ENCODE peak calls at places on chromosome 6, in six cellular contexts. A is IMR-90, Z is cardiac muscle cell, F is epithelial cell of esophagus, D is A549, W is heart right ventricle. U is an unnamed sample.

GRCh38 chr6:75158176-75158575 is 47.7 kb downstream of the COL12A1 start:
- DNase-seq in D (no peak), A (no peak), F (no peak), Z (no peak), W (no peak), U (no peak)

GRCh38 chr6:36786055-36786675 is 53.1 kb downstream of the CPNE5 start:
- DNase-seq in D (no peak), W (no peak), F (no peak), A (peak), Z (no peak), U (no peak)

GRCh38 chr6:88164061-88164460 is 2.1 kb downstream of the CNR1 start:
- DNase-seq in F (no peak), Z (no peak), D (no peak), A (no peak), W (no peak), U (peak)

GRCh38 chr6:82240191-82240590 is 7.4 kb downstream of the IBTK start:
- DNase-seq in Z (no peak), D (no peak), A (no peak), F (no peak), W (no peak), U (no peak)

GRCh38 chr6:35425284-35425683 is 26.9 kb upstream of the FANCE start:
- DNase-seq in W (no peak), F (peak), Z (no peak), A (peak), D (no peak), U (no peak)

GRCh38 chr6:2989332-2990178 is 10.1 kb upstream of the NQO2 start:
- DNase-seq in F (peak), Z (peak), W (peak), D (peak), A (peak), U (peak)

GRCh38 chr6:28978959-28979561 is 26.1 kb downstream of the ZNF311 start:
- DNase-seq in D (no peak), Z (no peak), F (no peak), W (no peak), A (no peak), U (no peak)

GRCh38 chr6:130923350-130923749 is 96.1 kb downstream of the SMLR1 start:
- DNase-seq in D (no peak), A (no peak), Z (no peak), F (no peak), W (no peak), U (no peak)

GRCh38 chr6:89792881-89793280 is 26.7 kb downstream of the MDN1 start:
- DNase-seq in D (peak), Z (peak), F (peak), A (peak), W (no peak), U (peak)

GRCh38 chr6:169950558-169950957 is 199.1 kb downstream of the ERMARD start:
- DNase-seq in Z (no peak), F (peak), D (peak), W (no peak), A (no peak), U (no peak)

GRCh38 chr6:15442467-15442866 is 196.6 kb downstream of the JARID2 start:
- DNase-seq in F (no peak), Z (no peak), W (no peak), D (no peak), A (no peak), U (no peak)

GRCh38 chr6:15447546-15448232 is 201.8 kb downstream of the JARID2 start:
- DNase-seq in F (no peak), D (no peak), Z (no peak), W (no peak), A (no peak), U (no peak)

GRCh38 chr6:15443119-15443518 is 197.2 kb downstream of the JARID2 start:
- DNase-seq in W (no peak), A (peak), D (peak), F (peak), Z (no peak), U (no peak)

GRCh38 chr6:15444081-15444731 is 198.3 kb downstream of the JARID2 start:
- DNase-seq in A (peak), Z (no peak), W (no peak), F (no peak), D (no peak), U (no peak)

DNA sequence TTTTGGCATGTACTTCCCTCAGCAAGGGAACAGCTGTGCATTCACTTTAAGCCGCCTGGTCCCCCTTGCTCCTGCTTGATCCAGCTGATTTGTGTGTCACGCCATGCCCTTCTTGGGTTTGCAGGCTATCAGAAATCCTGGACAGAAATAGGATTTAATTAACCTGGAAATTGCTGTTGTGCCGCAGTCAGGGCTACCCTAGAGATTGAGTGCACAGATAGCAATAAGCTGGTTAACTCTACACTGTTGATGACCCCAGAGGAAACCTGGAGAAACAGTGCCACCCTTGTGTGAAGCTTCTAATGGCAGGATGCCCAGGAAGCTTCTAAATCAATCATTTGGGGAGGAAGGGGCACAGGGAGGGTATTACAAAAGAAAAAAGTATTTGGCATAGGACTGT is 199.0 kb downstream of the JARID2 start:
- DNase-seq in Z (no peak), A (no peak), W (no peak), F (no peak), D (no peak), U (no peak)
- TF ChIP-seq CTCF in Z (no peak), A (no peak), W (no peak), F (no peak), D (peak), U (no peak)

DNA sequence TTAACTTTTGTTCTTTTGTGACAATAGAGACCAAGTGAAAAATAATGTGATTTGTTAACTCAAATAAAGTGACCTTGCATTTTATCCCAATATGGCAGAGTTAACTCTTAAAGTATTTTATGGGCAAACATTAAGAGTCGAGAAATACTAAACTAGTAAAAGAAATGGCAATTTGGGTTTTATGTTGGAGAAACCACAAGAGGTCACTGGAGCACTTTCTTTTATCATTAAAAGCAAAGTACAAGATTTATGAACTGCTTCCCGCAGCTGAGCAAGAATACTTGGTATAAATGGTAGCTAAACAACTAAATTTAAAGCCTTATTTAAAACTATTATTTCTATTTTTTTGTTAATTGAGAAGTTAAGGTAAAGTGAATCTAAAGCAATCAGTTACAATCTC is 33.5 kb upstream of the MCM9 start:
- DNase-seq in Z (peak), A (peak), W (peak), D (peak), F (peak), U (no peak)
- TF ChIP-seq CTCF in Z (peak), A (peak), W (peak), D (peak), F (peak), U (peak)

DNA sequence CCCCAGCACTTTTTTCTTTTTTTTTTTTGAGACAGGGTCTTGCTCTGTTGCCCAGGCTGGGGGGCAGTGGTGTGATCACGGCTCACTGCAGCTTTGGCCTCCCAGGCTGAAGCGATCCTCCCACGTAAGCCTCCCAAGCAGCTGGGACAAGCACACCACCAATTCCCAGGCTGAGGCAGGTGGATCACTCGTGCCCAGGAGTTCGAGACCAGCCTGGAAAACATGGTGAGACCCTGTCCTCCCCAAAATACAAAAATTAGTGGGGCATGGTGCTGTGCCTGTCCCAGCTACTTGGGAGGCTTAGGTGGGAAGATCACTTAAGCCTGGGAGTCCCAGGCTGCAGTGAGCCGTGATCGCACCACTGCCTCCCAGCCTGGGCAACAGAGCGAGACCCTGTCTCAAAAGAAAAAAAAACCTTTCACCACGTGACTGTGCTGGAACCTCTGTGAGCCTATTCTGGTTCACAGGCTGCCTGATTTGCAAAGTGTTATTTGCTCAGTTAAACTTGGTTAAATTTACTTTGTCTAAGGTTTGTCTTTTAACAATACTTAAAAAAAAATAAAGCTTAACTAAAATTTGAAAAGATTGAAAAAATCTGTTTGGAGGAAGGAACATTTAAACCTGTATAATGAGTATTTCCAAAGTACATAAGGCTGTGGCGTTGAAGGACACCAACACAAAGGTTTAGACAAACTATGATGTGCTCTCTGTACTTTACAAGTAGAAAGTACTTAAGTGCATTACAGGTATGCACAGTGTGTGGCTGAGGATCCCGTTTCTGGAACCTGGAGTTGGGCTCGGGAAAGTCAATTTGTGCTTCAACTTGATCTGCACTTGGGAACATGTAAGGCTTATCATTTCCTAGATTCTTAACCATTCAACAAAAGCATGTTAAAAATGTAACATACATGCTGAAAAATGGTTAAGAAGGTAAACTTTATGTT is 55.0 kb downstream of the PPP1R3G start:
- DNase-seq in Z (no peak), A (no peak), W (no peak), D (no peak), F (no peak), U (no peak)
- TF ChIP-seq CTCF in Z (no peak), A (no peak), W (no peak), D (no peak), F (no peak), U (no peak)

GRCh38 chr6:16168858-16169257 is 40.0 kb downstream of the MYLIP start:
- DNase-seq in A (peak), F (no peak), W (no peak), D (peak), Z (peak), U (no peak)
- TF ChIP-seq CTCF in A (peak), F (peak), W (peak), D (peak), Z (peak), U (no peak)

GRCh38 chr6:95091823-95092436 is 485.4 kb upstream of the MANEA start:
- DNase-seq in Z (peak), A (peak), F (peak), W (no peak), D (peak), U (no peak)
- TF ChIP-seq CTCF in Z (peak), A (peak), F (peak), W (peak), D (peak), U (peak)

DNA sequence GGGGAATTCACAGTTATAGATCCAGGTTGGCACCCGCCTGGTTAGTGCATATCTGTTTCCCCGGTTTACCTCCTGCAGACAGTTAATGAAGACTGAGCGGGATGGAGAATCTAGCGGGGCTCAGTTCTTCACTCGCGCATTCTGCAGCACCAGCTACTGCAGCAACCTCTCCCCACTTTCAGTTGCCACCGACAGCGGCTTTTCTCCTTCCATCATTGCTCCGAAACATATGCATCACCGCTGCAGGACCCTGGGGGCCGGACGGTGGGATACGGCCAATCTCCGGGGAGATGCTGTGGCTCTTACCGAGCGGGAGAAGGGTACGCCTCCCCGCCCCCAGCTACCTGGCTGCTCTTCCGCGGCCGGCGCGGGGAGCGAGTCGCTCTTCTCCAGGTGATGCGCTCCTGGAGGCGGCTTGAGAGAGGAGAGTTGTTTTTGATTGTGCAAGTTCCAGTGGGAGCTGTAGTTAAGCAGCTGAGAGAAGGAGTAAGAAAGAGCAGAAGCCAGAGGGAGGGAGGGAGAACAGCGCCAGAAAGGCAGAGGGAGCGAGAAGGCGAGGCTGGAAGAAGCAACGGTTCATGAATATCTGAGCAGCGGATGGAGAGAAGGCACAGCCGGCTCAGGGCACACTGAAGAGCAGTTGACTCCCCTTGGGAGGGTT is at the start of gene SGK1:
- DNase-seq in Z (peak), A (peak), D (peak), F (peak), W (peak), U (peak)
- TF ChIP-seq CTCF in Z (peak), A (peak), D (no peak), F (peak), W (no peak), U (no peak)